ENCODE peak calls at places on chromosomes 4 and X, in four cellular contexts. One of them, this sample, is unnamed.
A peak's percentile ranks its signal among the peaks of the same experiment; 100 is the strongest.

GRCh38 chr4:47954245-47954644 is 39.9 kb upstream of the NFXL1 start:
- DNase-seq in AG09309: no peak
- DNase-seq in posterior vena cava: no peak
- DNase-seq in Calu3: no peak
- DNase-seq in this sample: no peak

GRCh38 chr4:41215969-41216293 is 1.6 kb upstream of the APBB2 start:
- DNase-seq in AG09309: no peak
- DNase-seq in posterior vena cava: no peak
- DNase-seq in Calu3: no peak
- DNase-seq in this sample: no peak

GRCh38 chr4:8540586-8540985 is 39.6 kb upstream of the GPR78 start:
- DNase-seq in AG09309: no peak
- DNase-seq in posterior vena cava: no peak
- DNase-seq in Calu3: no peak
- DNase-seq in this sample: no peak

GRCh38 chr4:122978109-122978508 is 55.7 kb upstream of the NUDT6 start:
- DNase-seq in AG09309: no peak
- DNase-seq in posterior vena cava: no peak
- DNase-seq in Calu3: no peak
- DNase-seq in this sample: no peak

GRCh38 chrX:153780678-153781427 is at the start of gene SRPK3:
- DNase-seq in AG09309: no peak
- DNase-seq in posterior vena cava: no peak
- DNase-seq in Calu3: no peak
- DNase-seq in this sample: no peak

GRCh38 chr4:183260491-183261151 is 59.5 kb downstream of the CLDN22 start:
- DNase-seq in AG09309: no peak
- DNase-seq in posterior vena cava: no peak
- DNase-seq in Calu3: no peak
- DNase-seq in this sample: no peak

GRCh38 chrX:145631461-145631951 is 186.1 kb upstream of the SLITRK2 start:
- DNase-seq in AG09309: no peak
- DNase-seq in posterior vena cava: no peak
- DNase-seq in Calu3: no peak
- DNase-seq in this sample: no peak

GRCh38 chrX:78429172-78429571 is 101.8 kb upstream of the CYSLTR1 start:
- DNase-seq in AG09309: no peak
- DNase-seq in posterior vena cava: no peak
- DNase-seq in Calu3: no peak
- DNase-seq in this sample: no peak

GRCh38 chrX:150268839-150269238 is 94.3 kb upstream of the MAMLD1 start:
- DNase-seq in AG09309: no peak
- DNase-seq in posterior vena cava: no peak
- DNase-seq in Calu3: no peak
- DNase-seq in this sample: no peak

GRCh38 chr4:89254847-89255246 is 52.8 kb downstream of the GPRIN3 start:
- DNase-seq in AG09309: no peak
- DNase-seq in posterior vena cava: no peak
- DNase-seq in Calu3: peak; percentile 41
- DNase-seq in this sample: peak; percentile 47

GRCh38 chrX:153944140-153944799 is at the start of gene RENBP:
- DNase-seq in AG09309: no peak
- DNase-seq in posterior vena cava: no peak
- DNase-seq in Calu3: no peak
- DNase-seq in this sample: peak; percentile 76

GRCh38 chr4:109248322-109248895 is 54.0 kb downstream of the COL25A1 start:
- DNase-seq in AG09309: no peak
- DNase-seq in posterior vena cava: no peak
- DNase-seq in Calu3: no peak
- DNase-seq in this sample: no peak

GRCh38 chrX:43141885-43142284 is 363.9 kb upstream of the PPP1R2C start:
- DNase-seq in AG09309: no peak
- DNase-seq in posterior vena cava: no peak
- DNase-seq in Calu3: no peak
- DNase-seq in this sample: no peak

GRCh38 chr4:88033309-88033708 is 25.9 kb downstream of the PKD2 start:
- DNase-seq in AG09309: no peak
- DNase-seq in posterior vena cava: no peak
- DNase-seq in Calu3: peak; percentile 42
- DNase-seq in this sample: peak; percentile 69

GRCh38 chrX:50718791-50719190 is 95.2 kb downstream of the SHROOM4 start:
- DNase-seq in AG09309: no peak
- DNase-seq in posterior vena cava: no peak
- DNase-seq in Calu3: no peak
- DNase-seq in this sample: no peak

GRCh38 chr4:2275546-2276251 is 13.8 kb upstream of the MXD4 start:
- DNase-seq in AG09309: no peak
- DNase-seq in posterior vena cava: no peak
- DNase-seq in Calu3: no peak
- DNase-seq in this sample: no peak